ENCODE peak calls at places on chromosomes 12 and 14, in four cellular contexts. M, A, L and S are unnamed samples. For H3K27me3, the result is how much of the 10 kb centered on the place peaks cover.

GRCh38 chr12:57389033-57389432 is 41.8 kb downstream of the R3HDM2 start:
- DNase-seq in M (no peak), A (no peak), L (no peak), S (peak)

GRCh38 chr14:60058087-60058486 is 33.6 kb upstream of the PCNX4 start:
- DNase-seq in M (no peak), A (no peak), L (no peak), S (no peak)

GRCh38 chr12:63362801-63363200 is 211.8 kb upstream of the AVPR1A start:
- DNase-seq in M (no peak), A (no peak), L (no peak), S (no peak)

GRCh38 chr12:57725851-57726150 is 12.7 kb downstream of the AGAP2 start:
- DNase-seq in M (no peak), A (no peak), L (no peak), S (no peak)

GRCh38 chr12:21776242-21776641 is 1.7 kb upstream of the KCNJ8 start:
- DNase-seq in M (no peak), A (peak), L (no peak), S (no peak)

GRCh38 chr12:52741378-52742195 is 35.6 kb downstream of the KRT76 start:
- DNase-seq in M (peak), A (peak), L (no peak), S (peak)

GRCh38 chr12:102462386-102462785 is 18.0 kb downstream of the IGF1 start:
- DNase-seq in M (no peak), A (no peak), L (no peak), S (no peak)

GRCh38 chr12:16198884-16199283 is 78.6 kb downstream of the SLC15A5 start:
- DNase-seq in M (no peak), A (no peak), L (no peak), S (no peak)

GRCh38 chr14:38202444-38203191 is 5.1 kb upstream of the SSTR1 start:
- DNase-seq in M (no peak), A (no peak), L (no peak), S (no peak)

GRCh38 chr14:54803396-54803795 is 99.2 kb downstream of the GCH1 start:
- DNase-seq in M (no peak), A (no peak), L (no peak), S (no peak)

GRCh38 chr14:74950795-74951442 is 4.5 kb downstream of the PGF start:
- DNase-seq in M (peak), A (no peak), L (no peak), S (no peak)

GRCh38 chr14:50953497-50953896 is 9.2 kb upstream of the PYGL start:
- DNase-seq in M (no peak), A (no peak), L (no peak), S (no peak)

GRCh38 chr12:112380663-112381420 is 1.4 kb downstream of the HECTD4 start:
- DNase-seq in M (no peak), A (peak), L (peak), S (peak)

GRCh38 chr14:60655114-60655897 is 6.0 kb upstream of the SIX1 start:
- DNase-seq in M (no peak), A (no peak), L (no peak), S (no peak)

GRCh38 chr14:52840916-52841315 is 49.5 kb upstream of the GNPNAT1 start:
- DNase-seq in M (no peak), A (no peak), L (peak), S (no peak)

GRCh38 chr14:49946320-49947141 is 53.6 kb downstream of the ARF6 start:
- DNase-seq in M (peak), A (no peak), L (peak), S (no peak)

GRCh38 chr14:99349721-99350495 is 77.9 kb upstream of the BCL11B start:
- DNase-seq in M (no peak), A (no peak), L (no peak), S (no peak)

GRCh38 chr12:43891856-43892574 is 56.1 kb downstream of the TMEM117 start:
- DNase-seq in M (no peak), A (no peak), L (no peak), S (no peak)

GRCh38 chr14:85195872-85196477 is 334.0 kb upstream of the FLRT2 start:
- DNase-seq in M (no peak), A (no peak), L (no peak), S (no peak)

GRCh38 chr12:123233505-123234299 is 466 bp downstream of the MTRFR start:
- DNase-seq in M (no peak), A (no peak), L (no peak), S (peak)

GRCh38 chr12:39012870-39013269 is 107.5 kb upstream of the CPNE8 start:
- DNase-seq in M (no peak), A (no peak), L (no peak), S (no peak)

GRCh38 chr14:44463386-44464004 is 43.6 kb downstream of the FSCB start:
- DNase-seq in M (no peak), A (no peak), L (no peak), S (peak)

GRCh38 chr12:26868505-26869494 is 35.8 kb upstream of the ITPR2 start:
- DNase-seq in M (no peak), A (no peak), L (no peak), S (no peak)
- H3K27me3 ChIP-seq in M (under half), A (under half), L (under half), S (under half)

GRCh38 chr12:94172031-94172430 is 23.7 kb downstream of the PLXNC1 start:
- DNase-seq in M (no peak), A (no peak), L (no peak), S (peak)
- H3K27me3 ChIP-seq in M (under half), A (under half), L (under half), S (under half)

DNA sequence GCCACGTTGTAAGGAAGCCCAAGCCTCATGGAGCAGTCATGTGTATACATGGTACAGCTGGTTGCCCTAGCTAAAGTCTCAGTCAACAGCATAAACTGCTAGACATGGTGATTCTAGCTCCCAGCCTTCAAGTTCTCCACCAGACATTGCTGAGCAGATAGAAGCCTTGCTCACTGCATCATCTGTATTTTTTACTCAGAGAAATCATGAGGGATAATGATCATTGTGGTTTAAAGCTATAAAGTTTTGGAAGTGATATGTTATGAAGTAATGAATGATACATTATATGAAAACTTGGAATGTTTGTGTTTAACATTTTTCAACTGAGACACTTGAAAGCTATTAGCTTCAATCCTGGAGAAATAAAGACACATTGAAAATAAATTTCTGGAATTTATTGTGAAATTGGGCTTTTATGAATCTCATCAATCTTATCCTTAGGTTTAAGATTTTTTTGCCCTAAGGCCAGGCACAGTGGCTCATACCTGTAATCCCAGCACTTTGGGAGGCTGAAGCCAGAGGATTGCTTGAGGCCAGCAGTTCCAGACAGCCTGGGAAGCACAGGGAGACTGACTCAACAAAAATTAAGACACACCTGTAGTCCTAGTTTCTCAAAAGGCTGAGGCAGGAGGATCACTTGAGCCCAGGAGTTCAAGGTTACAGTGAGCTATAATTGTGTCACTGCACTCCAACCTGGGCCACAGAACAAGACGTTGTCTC is 5.6 kb upstream of the NFATC4 start:
- DNase-seq in M (no peak), A (no peak), L (no peak), S (no peak)
- H3K27me3 ChIP-seq in M (under half), A (under half), L (under half), S (under half)

DNA sequence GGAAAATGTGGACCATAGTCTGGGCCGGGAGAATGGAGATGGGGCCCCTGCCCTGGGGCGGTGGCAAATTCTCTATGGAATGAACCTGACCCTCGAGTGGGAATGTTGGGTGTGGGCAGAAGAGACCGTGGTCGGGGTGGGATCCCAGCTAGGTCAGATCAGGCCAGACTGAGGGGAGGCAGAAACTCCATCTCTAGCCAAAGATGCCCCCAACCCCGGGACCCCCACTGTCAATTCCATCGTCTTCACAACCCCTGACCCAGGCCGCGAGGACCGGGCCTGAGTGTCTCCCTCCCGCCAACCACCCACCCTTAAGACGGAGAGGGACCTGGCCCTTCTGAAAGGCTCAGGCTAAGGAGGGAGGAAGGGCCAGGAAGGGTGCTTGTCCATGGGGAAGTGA is 733 bp downstream of the PLEKHD1 start:
- DNase-seq in M (no peak), A (no peak), L (no peak), S (no peak)
- H3K27me3 ChIP-seq in M (half or more), A (under half), L (under half), S (half or more)

DNA sequence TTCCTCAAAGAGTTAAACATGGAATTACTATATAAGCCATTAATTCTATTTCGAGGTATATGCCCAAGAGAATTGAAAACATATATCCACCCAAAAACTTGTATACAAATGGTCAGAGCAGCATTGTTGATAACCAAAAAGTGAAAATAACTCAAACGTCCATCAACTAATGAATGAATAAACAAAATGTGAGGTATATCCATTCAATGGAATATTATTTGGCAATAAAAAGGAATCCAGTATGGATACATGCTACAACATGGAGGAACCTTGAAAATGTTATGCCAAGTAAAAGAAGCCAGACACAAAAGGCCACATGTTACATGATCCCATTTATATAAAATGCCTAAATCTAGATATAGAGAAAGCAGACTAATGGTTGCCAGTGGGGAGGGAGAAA is 36.0 kb downstream of the SLC25A47 start:
- DNase-seq in M (no peak), A (no peak), L (no peak), S (no peak)
- H3K27me3 ChIP-seq in M (under half), A (under half), L (under half), S (under half)

GRCh38 chr12:48027183-48028002 is 23.1 kb upstream of the COL2A1 start:
- DNase-seq in M (no peak), A (no peak), L (no peak), S (no peak)
- H3K27me3 ChIP-seq in M (under half), A (under half), L (under half), S (under half)

GRCh38 chr14:104845033-104845666 is 19.9 kb upstream of the CEP170B start:
- DNase-seq in M (no peak), A (no peak), L (no peak), S (no peak)

GRCh38 chr14:104844306-104845032 is 20.6 kb upstream of the CEP170B start:
- DNase-seq in M (no peak), A (no peak), L (peak), S (no peak)

GRCh38 chr14:104843006-104843405 is 22.1 kb upstream of the CEP170B start:
- DNase-seq in M (no peak), A (no peak), L (no peak), S (no peak)

GRCh38 chr14:104843442-104844305 is 21.4 kb upstream of the CEP170B start:
- DNase-seq in M (no peak), A (no peak), L (peak), S (no peak)

GRCh38 chr14:104841730-104842129 is 23.3 kb upstream of the CEP170B start:
- DNase-seq in M (no peak), A (no peak), L (no peak), S (no peak)
- H3K27me3 ChIP-seq in M (half or more), A (under half), L (half or more), S (under half)

GRCh38 chr12:10669533-10669932 is 4.3 kb downstream of the STYK1 start:
- DNase-seq in M (no peak), A (no peak), L (no peak), S (no peak)

GRCh38 chr12:10668526-10668925 is 5.3 kb downstream of the STYK1 start:
- DNase-seq in M (no peak), A (no peak), L (no peak), S (no peak)

GRCh38 chr12:10672231-10672868 is 1.5 kb downstream of the STYK1 start:
- DNase-seq in M (peak), A (no peak), L (no peak), S (no peak)

DNA sequence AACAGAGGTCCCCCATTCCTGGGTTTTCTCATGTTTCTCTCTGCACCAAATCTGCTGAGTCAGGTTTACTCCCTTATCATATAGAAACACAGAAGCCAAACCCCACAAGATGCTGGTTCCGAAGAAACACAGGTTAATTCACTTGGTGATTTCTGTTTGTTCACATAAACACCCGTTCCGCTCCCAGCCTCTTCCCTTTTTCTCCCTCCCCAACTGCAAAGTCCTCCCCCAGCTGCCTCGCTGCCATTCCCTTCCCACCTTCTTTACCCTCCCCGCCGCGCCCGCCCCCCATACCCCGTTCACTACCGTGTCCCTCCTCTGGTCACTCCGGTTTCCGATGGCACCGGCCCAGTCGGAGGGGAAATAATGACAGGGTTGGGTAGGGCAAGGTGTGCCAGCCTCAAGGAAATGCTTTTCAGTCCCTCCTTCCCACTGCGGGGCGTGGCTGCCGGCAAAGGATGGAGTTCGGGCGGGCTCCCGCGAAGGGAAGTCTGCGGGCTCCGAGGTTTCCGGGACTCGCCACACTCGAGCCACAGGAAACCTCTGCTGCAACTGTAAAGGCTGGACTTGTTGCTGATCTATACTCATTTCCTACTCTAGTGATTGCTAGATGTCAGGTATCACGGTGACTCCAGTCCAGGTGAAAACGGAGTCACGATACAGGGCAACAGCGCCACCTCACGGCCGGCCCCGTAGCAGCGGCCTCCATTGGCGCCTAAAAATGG is at the start of gene STYK1:
- DNase-seq in M (peak), A (peak), L (peak), S (peak)
- H3K27me3 ChIP-seq in M (under half), A (under half), L (under half), S (under half)